ENCODE peak calls at places on chromosomes 5 and 9, in seven cellular contexts. One of them, this sample, is unnamed.

GRCh38 chr5:131758520-131758900 is 38.3 kb downstream of the FNIP1 start:
- DNase-seq in transverse colon: no peak
- DNase-seq in HepG2: no peak
- DNase-seq in A549: no peak
- DNase-seq in tibial nerve: no peak
- DNase-seq in ovary: no peak
- DNase-seq in GM12878: no peak
- DNase-seq in this sample: no peak

GRCh38 chr9:34549407-34549732 is 26.6 kb upstream of the ENHO start:
- DNase-seq in HepG2: no peak
- DNase-seq in ovary: no peak
- DNase-seq in GM12878: no peak
- DNase-seq in A549: no peak
- DNase-seq in tibial nerve: no peak
- DNase-seq in transverse colon: no peak
- DNase-seq in this sample: no peak

GRCh38 chr5:42689391-42689790 is 67.2 kb upstream of the CCDC152 start:
- DNase-seq in A549: no peak
- DNase-seq in ovary: no peak
- DNase-seq in HepG2: no peak
- DNase-seq in tibial nerve: no peak
- DNase-seq in GM12878: no peak
- DNase-seq in transverse colon: no peak
- DNase-seq in this sample: no peak

GRCh38 chr5:132182366-132183040 is 45.1 kb downstream of the P4HA2 start:
- DNase-seq in GM12878: no peak
- DNase-seq in HepG2: no peak
- DNase-seq in transverse colon: no peak
- DNase-seq in tibial nerve: no peak
- DNase-seq in ovary: no peak
- DNase-seq in A549: no peak
- DNase-seq in this sample: no peak

GRCh38 chr5:948472-949274 is 56.0 kb downstream of the TRIP13 start:
- DNase-seq in tibial nerve: no peak
- DNase-seq in ovary: no peak
- DNase-seq in GM12878: no peak
- DNase-seq in transverse colon: no peak
- DNase-seq in A549: no peak
- DNase-seq in HepG2: no peak
- DNase-seq in this sample: peak; percentile 45

GRCh38 chr9:93657331-93658111 is 81.1 kb downstream of the PHF2 start:
- DNase-seq in tibial nerve: peak; percentile 7
- DNase-seq in transverse colon: peak; percentile 5
- DNase-seq in HepG2: no peak
- DNase-seq in GM12878: no peak
- DNase-seq in ovary: no peak
- DNase-seq in A549: no peak
- DNase-seq in this sample: no peak

GRCh38 chr5:82244854-82245635 is 33.1 kb downstream of the RPS23 start:
- DNase-seq in HepG2: peak; percentile 3
- DNase-seq in ovary: no peak
- DNase-seq in tibial nerve: no peak
- DNase-seq in A549: no peak
- DNase-seq in transverse colon: no peak
- DNase-seq in GM12878: no peak
- DNase-seq in this sample: no peak

GRCh38 chr5:111697881-111698757 is 58.9 kb downstream of the NREP start:
- DNase-seq in transverse colon: no peak
- DNase-seq in A549: no peak
- DNase-seq in HepG2: no peak
- DNase-seq in GM12878: no peak
- DNase-seq in ovary: no peak
- DNase-seq in tibial nerve: no peak
- DNase-seq in this sample: no peak

GRCh38 chr5:62640437-62640836 is 61.8 kb downstream of the LRRC70 start:
- DNase-seq in GM12878: no peak
- DNase-seq in A549: no peak
- DNase-seq in transverse colon: no peak
- DNase-seq in tibial nerve: no peak
- DNase-seq in HepG2: no peak
- DNase-seq in ovary: no peak
- DNase-seq in this sample: no peak

GRCh38 chr5:39203951-39204350 is 15.4 kb downstream of the FYB1 start:
- DNase-seq in transverse colon: no peak
- DNase-seq in GM12878: no peak
- DNase-seq in A549: no peak
- DNase-seq in tibial nerve: no peak
- DNase-seq in HepG2: no peak
- DNase-seq in ovary: no peak
- DNase-seq in this sample: no peak
- H3K4me3 ChIP-seq in transverse colon: no peak overlapping the region
- H3K4me3 ChIP-seq in GM12878: no peak overlapping the region
- H3K4me3 ChIP-seq in A549: no peak overlapping the region
- H3K4me3 ChIP-seq in tibial nerve: no peak overlapping the region
- H3K4me3 ChIP-seq in HepG2: no peak overlapping the region
- H3K4me3 ChIP-seq in ovary: no peak overlapping the region
- H3K4me3 ChIP-seq in this sample: no peak overlapping the region

GRCh38 chr5:151740336-151740942 is 18.0 kb downstream of the ATOX1 start:
- DNase-seq in tibial nerve: peak; percentile 29
- DNase-seq in GM12878: no peak
- DNase-seq in A549: peak; percentile 83
- DNase-seq in ovary: peak; percentile 88
- DNase-seq in transverse colon: peak; percentile 40
- DNase-seq in HepG2: peak; percentile 30
- DNase-seq in this sample: peak; percentile 69
- TF ChIP-seq EP300 in tibial nerve: no peak
- TF ChIP-seq EP300 in GM12878: no peak
- TF ChIP-seq EP300 in A549: no peak
- TF ChIP-seq EP300 in ovary: no peak
- TF ChIP-seq EP300 in transverse colon: no peak
- TF ChIP-seq EP300 in HepG2: no peak
- TF ChIP-seq EP300 in this sample: no peak

GRCh38 chr9:130713286-130713975 is 19.9 kb downstream of the EXOSC2 start:
- DNase-seq in GM12878: no peak
- DNase-seq in tibial nerve: no peak
- DNase-seq in A549: no peak
- DNase-seq in ovary: peak; percentile 45
- DNase-seq in HepG2: no peak
- DNase-seq in transverse colon: peak; percentile 29
- DNase-seq in this sample: no peak

GRCh38 chr9:130714586-130715110 is 21.1 kb downstream of the EXOSC2 start:
- DNase-seq in transverse colon: no peak
- DNase-seq in A549: no peak
- DNase-seq in tibial nerve: no peak
- DNase-seq in HepG2: no peak
- DNase-seq in GM12878: no peak
- DNase-seq in ovary: no peak
- DNase-seq in this sample: no peak

GRCh38 chr9:130711469-130711868 is 17.9 kb downstream of the EXOSC2 start:
- DNase-seq in ovary: no peak
- DNase-seq in GM12878: no peak
- DNase-seq in A549: no peak
- DNase-seq in tibial nerve: no peak
- DNase-seq in transverse colon: no peak
- DNase-seq in HepG2: no peak
- DNase-seq in this sample: no peak

GRCh38 chr9:130710822-130711352 is 17.3 kb downstream of the EXOSC2 start:
- DNase-seq in tibial nerve: no peak
- DNase-seq in transverse colon: no peak
- DNase-seq in GM12878: no peak
- DNase-seq in ovary: no peak
- DNase-seq in A549: no peak
- DNase-seq in HepG2: no peak
- DNase-seq in this sample: no peak

DNA sequence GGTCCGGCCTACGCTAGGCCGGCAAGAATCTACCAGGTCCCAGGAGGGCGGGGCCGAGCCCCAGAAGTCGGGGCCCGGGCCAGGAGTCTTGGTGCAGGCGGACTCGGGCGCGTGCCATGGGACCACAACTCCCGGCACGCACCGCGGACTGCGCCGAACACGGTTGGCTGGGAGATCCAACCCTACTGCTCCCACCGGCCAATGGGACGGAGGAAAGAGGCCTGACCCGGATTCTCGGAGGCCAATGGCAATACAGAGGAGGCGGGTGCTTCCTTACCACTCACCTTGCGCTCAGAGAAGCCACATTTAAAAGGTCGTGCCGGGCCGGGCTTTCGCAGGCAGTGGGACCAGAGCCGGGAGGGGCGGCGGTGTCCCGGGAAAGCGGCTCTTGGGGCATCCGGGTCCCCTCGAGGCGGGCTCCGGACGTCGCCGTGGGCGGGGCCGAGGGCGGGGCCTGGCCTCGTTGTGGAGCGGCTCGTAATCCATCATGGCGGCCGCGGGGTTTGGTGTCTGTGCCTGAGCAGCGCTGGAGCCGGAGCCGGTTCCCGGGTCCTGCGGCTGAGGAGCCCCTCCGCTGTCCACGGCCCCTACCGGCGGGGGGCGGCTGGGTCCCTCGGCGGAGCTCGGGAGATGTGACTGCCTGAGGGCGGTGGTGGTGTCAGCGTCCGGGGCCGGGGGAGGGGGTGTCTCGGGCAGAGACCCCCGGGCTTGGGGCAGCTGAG is 19.1 kb downstream of the EXOSC2 start:
- DNase-seq in ovary: peak; percentile 98
- DNase-seq in A549: peak; percentile 99
- DNase-seq in tibial nerve: peak; percentile 97
- DNase-seq in transverse colon: peak; percentile 98
- DNase-seq in GM12878: peak; percentile 91
- DNase-seq in HepG2: peak; percentile 95
- DNase-seq in this sample: peak; percentile 99
- TF ChIP-seq POLR2A in ovary: peak; percentile 64
- TF ChIP-seq POLR2A in A549: peak; percentile 61
- TF ChIP-seq POLR2A in tibial nerve: peak; percentile 80
- TF ChIP-seq POLR2A in transverse colon: peak; percentile 85
- TF ChIP-seq POLR2A in GM12878: peak; percentile 90
- TF ChIP-seq POLR2A in HepG2: peak; percentile 89
- TF ChIP-seq POLR2A in this sample: peak; percentile 67

GRCh38 chr9:127761061-127761460 is 17.4 kb downstream of the SH2D3C start:
- DNase-seq in tibial nerve: no peak
- DNase-seq in GM12878: no peak
- DNase-seq in ovary: no peak
- DNase-seq in transverse colon: no peak
- DNase-seq in HepG2: no peak
- DNase-seq in A549: no peak
- DNase-seq in this sample: no peak

GRCh38 chr9:127765418-127765817 is 13.0 kb downstream of the SH2D3C start:
- DNase-seq in ovary: no peak
- DNase-seq in transverse colon: no peak
- DNase-seq in HepG2: no peak
- DNase-seq in tibial nerve: no peak
- DNase-seq in A549: no peak
- DNase-seq in GM12878: no peak
- DNase-seq in this sample: no peak

GRCh38 chr9:127761491-127761904 is 17.0 kb downstream of the SH2D3C start:
- DNase-seq in transverse colon: no peak
- DNase-seq in HepG2: no peak
- DNase-seq in A549: no peak
- DNase-seq in GM12878: no peak
- DNase-seq in ovary: no peak
- DNase-seq in tibial nerve: no peak
- DNase-seq in this sample: no peak

GRCh38 chr9:127763918-127764384 is 14.5 kb downstream of the SH2D3C start:
- DNase-seq in tibial nerve: no peak
- DNase-seq in A549: no peak
- DNase-seq in HepG2: peak; percentile 32
- DNase-seq in transverse colon: peak; percentile 66
- DNase-seq in ovary: peak; percentile 45
- DNase-seq in GM12878: no peak
- DNase-seq in this sample: no peak

GRCh38 chr9:127762111-127762676 is 16.3 kb downstream of the SH2D3C start:
- DNase-seq in A549: no peak
- DNase-seq in HepG2: no peak
- DNase-seq in GM12878: no peak
- DNase-seq in ovary: no peak
- DNase-seq in tibial nerve: no peak
- DNase-seq in transverse colon: no peak
- DNase-seq in this sample: no peak
- H3K4me3 ChIP-seq in A549: no peak overlapping the region
- H3K4me3 ChIP-seq in HepG2: no peak overlapping the region
- H3K4me3 ChIP-seq in GM12878: no peak overlapping the region
- H3K4me3 ChIP-seq in ovary: no peak overlapping the region
- H3K4me3 ChIP-seq in tibial nerve: no peak overlapping the region
- H3K4me3 ChIP-seq in transverse colon: no peak overlapping the region
- H3K4me3 ChIP-seq in this sample: no peak overlapping the region

GRCh38 chr9:69946800-69947437 is 96.7 kb upstream of the MAMDC2 start:
- DNase-seq in ovary: no peak
- DNase-seq in tibial nerve: no peak
- DNase-seq in GM12878: no peak
- DNase-seq in transverse colon: no peak
- DNase-seq in HepG2: peak; percentile 3
- DNase-seq in A549: peak; percentile 12
- DNase-seq in this sample: no peak
- TF ChIP-seq EP300 in ovary: no peak
- TF ChIP-seq EP300 in tibial nerve: no peak
- TF ChIP-seq EP300 in GM12878: no peak
- TF ChIP-seq EP300 in transverse colon: no peak
- TF ChIP-seq EP300 in HepG2: no peak
- TF ChIP-seq EP300 in A549: peak; percentile 73
- TF ChIP-seq EP300 in this sample: no peak